ENCODE peak calls at places on chromosomes 12 and 14, in five cellular contexts. U, J, I, P and C are unnamed samples.

GRCh38 chr14:38662781-38663180 is 406.9 kb upstream of the CLEC14A start:
- DNase-seq in U (no peak), J (no peak), I (peak), P (no peak), C (peak)

GRCh38 chr12:106138646-106139421 is at the start of gene NUAK1:
- DNase-seq in U (peak), J (peak), I (peak), P (peak), C (peak)

GRCh38 chr12:46800160-46800559 is 25.6 kb downstream of the SLC38A4 start:
- DNase-seq in U (no peak), J (no peak), I (no peak), P (no peak), C (no peak)

GRCh38 chr12:27319848-27320247 is 12.8 kb upstream of the BMAL2 start:
- DNase-seq in U (no peak), J (no peak), I (no peak), P (no peak), C (no peak)

GRCh38 chr14:102544034-102544744 is 34.6 kb upstream of the ANKRD9 start:
- DNase-seq in U (no peak), J (peak), I (no peak), P (no peak), C (peak)

GRCh38 chr14:98195256-98195655 is 1076.7 kb downstream of the BCL11B start:
- DNase-seq in U (no peak), J (no peak), I (no peak), P (no peak), C (no peak)

GRCh38 chr12:106840217-106840616 is 65.7 kb downstream of the RIC8B start:
- DNase-seq in U (peak), J (no peak), I (peak), P (no peak), C (peak)

GRCh38 chr14:100388137-100389050 is 65.3 kb downstream of the SLC25A47 start:
- DNase-seq in U (no peak), J (no peak), I (no peak), P (no peak), C (no peak)

GRCh38 chr14:55131782-55132181 is 2.7 kb downstream of the LGALS3 start:
- DNase-seq in U (no peak), J (no peak), I (no peak), P (no peak), C (no peak)

GRCh38 chr14:72603639-72604038 is 290.3 kb downstream of the DPF3 start:
- DNase-seq in U (no peak), J (no peak), I (no peak), P (no peak), C (no peak)

GRCh38 chr12:49698619-49699545 is 8.3 kb downstream of the FMNL3 start:
- DNase-seq in U (no peak), J (peak), I (no peak), P (peak), C (peak)

GRCh38 chr12:101207086-101207780 is 2.8 kb downstream of the SLC5A8 start:
- DNase-seq in U (no peak), J (no peak), I (no peak), P (no peak), C (no peak)

GRCh38 chr14:101453225-101453624 is 108.1 kb upstream of the DIO3 start:
- DNase-seq in U (no peak), J (no peak), I (no peak), P (no peak), C (no peak)

GRCh38 chr14:42779024-42779423 is 1172.3 kb downstream of the LRFN5 start:
- DNase-seq in U (no peak), J (no peak), I (peak), P (no peak), C (no peak)

GRCh38 chr12:51348116-51348515 is 1.6 kb upstream of the CELA1 start:
- DNase-seq in U (no peak), J (no peak), I (no peak), P (no peak), C (no peak)

GRCh38 chr14:61471297-61471980 is 150.1 kb downstream of the PRKCH start:
- DNase-seq in U (no peak), J (no peak), I (no peak), P (no peak), C (no peak)

GRCh38 chr12:15601210-15601800 is 187.9 kb downstream of the EPS8 start:
- DNase-seq in U (no peak), J (no peak), I (no peak), P (no peak), C (no peak)

GRCh38 chr14:92677087-92677668 is 71.2 kb downstream of the LGMN start:
- DNase-seq in U (no peak), J (no peak), I (no peak), P (peak), C (no peak)

GRCh38 chr12:124910561-124911478 is 3.6 kb downstream of the UBC start:
- DNase-seq in U (no peak), J (no peak), I (no peak), P (no peak), C (peak)

GRCh38 chr14:67357583-67358354 is 1.8 kb downstream of the ATP6V1D start:
- DNase-seq in U (no peak), J (no peak), I (no peak), P (peak), C (peak)

GRCh38 chr12:94150483-94151225 is 2.3 kb downstream of the PLXNC1 start:
- DNase-seq in U (peak), J (peak), I (peak), P (peak), C (no peak)

GRCh38 chr12:66241061-66242043 is 52.3 kb downstream of the IRAK3 start:
- DNase-seq in U (no peak), J (no peak), I (no peak), P (no peak), C (no peak)

GRCh38 chr12:49874142-49874897 is 29.4 kb downstream of the FAIM2 start:
- DNase-seq in U (no peak), J (no peak), I (no peak), P (no peak), C (no peak)